ENCODE peak calls at places on chromosomes 3 and 15, in seven cellular contexts. One of them, this sample, is unnamed.

GRCh38 chr3:8996681-8997121 is 33.4 kb upstream of the RAD18 start:
- DNase-seq in foreskin fibroblast: peak
- DNase-seq in fibroblast of the aortic adventitia: peak
- DNase-seq in HL-60: no peak
- DNase-seq in fibroblast of villous mesenchyme: peak
- DNase-seq in MCF 10A: no peak
- DNase-seq in GM23338: peak
- DNase-seq in this sample: no peak

GRCh38 chr3:23863060-23863459 is 53.7 kb downstream of the NKIRAS1 start:
- DNase-seq in foreskin fibroblast: no peak
- DNase-seq in fibroblast of the aortic adventitia: no peak
- DNase-seq in HL-60: no peak
- DNase-seq in fibroblast of villous mesenchyme: no peak
- DNase-seq in MCF 10A: no peak
- DNase-seq in GM23338: no peak
- DNase-seq in this sample: no peak

GRCh38 chr3:125087768-125088391 is 32.1 kb upstream of the HEG1 start:
- DNase-seq in foreskin fibroblast: peak
- DNase-seq in fibroblast of the aortic adventitia: peak
- DNase-seq in HL-60: no peak
- DNase-seq in fibroblast of villous mesenchyme: peak
- DNase-seq in MCF 10A: no peak
- DNase-seq in GM23338: no peak
- DNase-seq in this sample: no peak

GRCh38 chr15:94416829-94417228 is 185.5 kb downstream of the MCTP2 start:
- DNase-seq in foreskin fibroblast: no peak
- DNase-seq in fibroblast of the aortic adventitia: no peak
- DNase-seq in HL-60: no peak
- DNase-seq in fibroblast of villous mesenchyme: no peak
- DNase-seq in MCF 10A: no peak
- DNase-seq in GM23338: no peak
- DNase-seq in this sample: no peak

GRCh38 chr3:177744873-177745646 is 547.8 kb upstream of the TBL1XR1 start:
- DNase-seq in foreskin fibroblast: peak
- DNase-seq in fibroblast of the aortic adventitia: peak
- DNase-seq in HL-60: no peak
- DNase-seq in fibroblast of villous mesenchyme: peak
- DNase-seq in MCF 10A: no peak
- DNase-seq in GM23338: no peak
- DNase-seq in this sample: no peak

GRCh38 chr3:189324538-189325138 is 152.9 kb downstream of the TPRG1 start:
- DNase-seq in foreskin fibroblast: peak
- DNase-seq in fibroblast of the aortic adventitia: peak
- DNase-seq in HL-60: peak
- DNase-seq in fibroblast of villous mesenchyme: peak
- DNase-seq in MCF 10A: peak
- DNase-seq in GM23338: no peak
- DNase-seq in this sample: no peak

GRCh38 chr15:74793135-74794028 is 11.5 kb downstream of the CSK start:
- DNase-seq in foreskin fibroblast: no peak
- DNase-seq in fibroblast of the aortic adventitia: no peak
- DNase-seq in HL-60: peak
- DNase-seq in fibroblast of villous mesenchyme: no peak
- DNase-seq in MCF 10A: peak
- DNase-seq in GM23338: peak
- DNase-seq in this sample: no peak

GRCh38 chr3:149120051-149120972 is 9.1 kb upstream of the HPS3 start:
- DNase-seq in foreskin fibroblast: peak
- DNase-seq in fibroblast of the aortic adventitia: peak
- DNase-seq in HL-60: peak
- DNase-seq in fibroblast of villous mesenchyme: peak
- DNase-seq in MCF 10A: peak
- DNase-seq in GM23338: peak
- DNase-seq in this sample: no peak

GRCh38 chr3:11948866-11949265 is 55.3 kb upstream of the SYN2 start:
- DNase-seq in foreskin fibroblast: no peak
- DNase-seq in fibroblast of the aortic adventitia: no peak
- DNase-seq in HL-60: no peak
- DNase-seq in fibroblast of villous mesenchyme: no peak
- DNase-seq in MCF 10A: no peak
- DNase-seq in GM23338: no peak
- DNase-seq in this sample: no peak

GRCh38 chr3:11948331-11948730 is 55.9 kb upstream of the SYN2 start:
- DNase-seq in foreskin fibroblast: no peak
- DNase-seq in fibroblast of the aortic adventitia: no peak
- DNase-seq in HL-60: no peak
- DNase-seq in fibroblast of villous mesenchyme: no peak
- DNase-seq in MCF 10A: no peak
- DNase-seq in GM23338: no peak
- DNase-seq in this sample: no peak

GRCh38 chr3:11949351-11949750 is 54.8 kb upstream of the SYN2 start:
- DNase-seq in foreskin fibroblast: no peak
- DNase-seq in fibroblast of the aortic adventitia: no peak
- DNase-seq in HL-60: no peak
- DNase-seq in fibroblast of villous mesenchyme: no peak
- DNase-seq in MCF 10A: no peak
- DNase-seq in GM23338: no peak
- DNase-seq in this sample: no peak

DNA sequence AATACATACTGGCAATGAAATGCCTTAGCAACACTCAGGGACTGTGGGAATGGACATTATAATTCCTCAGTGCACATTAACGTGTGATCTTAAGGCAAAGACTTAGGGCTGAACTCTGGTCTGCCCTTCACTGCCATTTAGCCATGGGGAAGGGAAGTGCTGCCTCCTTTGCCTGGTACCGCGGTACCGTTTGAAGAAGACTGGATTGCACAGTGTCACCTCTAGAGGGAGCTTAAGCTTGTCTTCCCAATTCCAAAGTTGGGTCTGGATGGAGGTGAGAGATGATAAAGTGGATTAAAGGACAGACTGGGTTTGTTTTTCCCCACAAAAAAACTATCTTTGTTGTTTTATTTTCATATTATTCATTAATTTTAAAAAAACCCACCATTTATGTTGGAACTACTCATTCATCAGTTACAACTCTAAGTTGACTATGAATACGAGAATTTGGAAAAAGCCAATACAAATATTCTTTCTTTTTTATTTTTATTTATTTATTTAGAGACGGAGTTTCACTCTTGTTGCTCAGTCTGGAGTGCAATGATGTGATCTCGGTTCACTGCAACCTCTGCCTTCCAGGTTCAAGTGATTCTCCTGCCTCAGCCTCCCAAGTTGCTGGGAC is 60.0 kb upstream of the SYN2 start:
- DNase-seq in foreskin fibroblast: peak
- DNase-seq in fibroblast of the aortic adventitia: peak
- DNase-seq in HL-60: peak
- DNase-seq in fibroblast of villous mesenchyme: peak
- DNase-seq in MCF 10A: peak
- DNase-seq in GM23338: peak
- DNase-seq in this sample: no peak
- TF ChIP-seq CTCF in foreskin fibroblast: peak
- TF ChIP-seq CTCF in fibroblast of the aortic adventitia: peak
- TF ChIP-seq CTCF in HL-60: no peak
- TF ChIP-seq CTCF in fibroblast of villous mesenchyme: peak
- TF ChIP-seq CTCF in MCF 10A: peak
- TF ChIP-seq CTCF in GM23338: peak
- TF ChIP-seq CTCF in this sample: no peak

DNA sequence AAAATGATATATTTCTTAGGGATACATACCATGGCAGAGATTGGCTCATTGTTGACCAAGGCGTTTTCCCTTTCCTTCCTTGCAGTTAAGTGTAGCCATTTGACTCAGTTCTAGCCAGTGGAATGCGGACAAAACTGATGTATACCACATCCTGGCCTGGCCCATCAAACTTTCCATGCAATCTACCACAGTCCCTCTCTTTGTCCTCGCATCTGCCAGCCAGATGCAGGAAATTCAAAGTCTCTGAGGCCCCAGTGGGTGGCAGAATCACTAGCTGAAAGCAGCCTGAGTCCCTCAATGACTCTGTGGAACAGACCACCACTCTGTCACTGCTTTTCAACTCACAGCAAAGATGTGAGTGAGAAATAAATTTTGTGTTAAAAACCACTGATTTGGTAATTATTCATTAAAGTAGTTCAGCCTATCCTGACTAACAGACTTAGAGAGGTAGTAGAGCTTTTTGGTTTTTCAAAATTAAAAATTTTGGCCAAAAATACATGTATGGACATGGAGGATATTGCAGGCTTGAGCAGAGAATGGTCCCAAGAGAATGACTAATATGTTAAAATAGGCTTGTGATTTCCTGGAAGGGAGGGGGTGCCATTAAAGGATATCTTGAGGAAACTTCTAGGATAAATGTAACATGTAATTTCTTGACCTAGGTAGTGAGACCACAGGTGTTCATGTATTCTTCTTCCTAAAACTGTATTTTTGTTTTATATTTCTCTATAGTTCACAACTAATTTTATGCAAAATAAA is 10.9 kb downstream of the LRRFIP2 start:
- DNase-seq in foreskin fibroblast: peak
- DNase-seq in fibroblast of the aortic adventitia: peak
- DNase-seq in HL-60: no peak
- DNase-seq in fibroblast of villous mesenchyme: peak
- DNase-seq in MCF 10A: no peak
- DNase-seq in GM23338: peak
- DNase-seq in this sample: no peak
- TF ChIP-seq CTCF in foreskin fibroblast: no peak
- TF ChIP-seq CTCF in fibroblast of the aortic adventitia: no peak
- TF ChIP-seq CTCF in HL-60: no peak
- TF ChIP-seq CTCF in fibroblast of villous mesenchyme: no peak
- TF ChIP-seq CTCF in MCF 10A: no peak
- TF ChIP-seq CTCF in GM23338: no peak
- TF ChIP-seq CTCF in this sample: no peak

DNA sequence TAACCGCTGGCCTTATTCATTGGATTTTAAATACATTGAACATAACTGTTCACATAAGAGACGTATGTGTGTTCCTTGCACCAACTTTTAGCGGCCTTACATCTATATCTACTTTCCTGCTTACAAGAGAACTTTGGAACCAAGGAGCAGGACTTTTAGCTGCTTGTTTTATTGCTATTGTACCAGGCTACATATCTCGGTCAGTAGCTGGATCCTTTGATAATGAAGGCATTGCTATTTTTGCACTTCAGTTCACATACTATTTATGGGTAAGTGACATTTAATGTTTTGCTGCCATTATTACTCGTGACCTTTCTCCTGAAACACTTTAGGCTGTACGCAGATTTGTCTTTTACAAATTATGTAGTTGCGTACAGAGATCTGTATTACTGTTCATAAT is 47.1 kb downstream of the STT3B start:
- DNase-seq in foreskin fibroblast: no peak
- DNase-seq in fibroblast of the aortic adventitia: no peak
- DNase-seq in HL-60: no peak
- DNase-seq in fibroblast of villous mesenchyme: no peak
- DNase-seq in MCF 10A: no peak
- DNase-seq in GM23338: no peak
- DNase-seq in this sample: no peak
- TF ChIP-seq CTCF in foreskin fibroblast: no peak
- TF ChIP-seq CTCF in fibroblast of the aortic adventitia: no peak
- TF ChIP-seq CTCF in HL-60: no peak
- TF ChIP-seq CTCF in fibroblast of villous mesenchyme: no peak
- TF ChIP-seq CTCF in MCF 10A: no peak
- TF ChIP-seq CTCF in GM23338: no peak
- TF ChIP-seq CTCF in this sample: no peak

GRCh38 chr3:33717616-33717865 is 513 bp downstream of the CLASP2 start:
- DNase-seq in foreskin fibroblast: peak
- DNase-seq in fibroblast of the aortic adventitia: peak
- DNase-seq in HL-60: no peak
- DNase-seq in fibroblast of villous mesenchyme: peak
- DNase-seq in MCF 10A: peak
- DNase-seq in GM23338: peak
- DNase-seq in this sample: peak

GRCh38 chr3:33718595-33718907 is 497 bp upstream of the CLASP2 start:
- DNase-seq in foreskin fibroblast: no peak
- DNase-seq in fibroblast of the aortic adventitia: no peak
- DNase-seq in HL-60: no peak
- DNase-seq in fibroblast of villous mesenchyme: no peak
- DNase-seq in MCF 10A: no peak
- DNase-seq in GM23338: no peak
- DNase-seq in this sample: no peak

GRCh38 chr3:33717866-33718594 is at the start of gene CLASP2:
- DNase-seq in foreskin fibroblast: peak
- DNase-seq in fibroblast of the aortic adventitia: peak
- DNase-seq in HL-60: peak
- DNase-seq in fibroblast of villous mesenchyme: peak
- DNase-seq in MCF 10A: peak
- DNase-seq in GM23338: peak
- DNase-seq in this sample: peak

GRCh38 chr3:33722186-33722585 is 4.1 kb upstream of the CLASP2 start:
- DNase-seq in foreskin fibroblast: no peak
- DNase-seq in fibroblast of the aortic adventitia: no peak
- DNase-seq in HL-60: no peak
- DNase-seq in fibroblast of villous mesenchyme: no peak
- DNase-seq in MCF 10A: no peak
- DNase-seq in GM23338: no peak
- DNase-seq in this sample: no peak

DNA sequence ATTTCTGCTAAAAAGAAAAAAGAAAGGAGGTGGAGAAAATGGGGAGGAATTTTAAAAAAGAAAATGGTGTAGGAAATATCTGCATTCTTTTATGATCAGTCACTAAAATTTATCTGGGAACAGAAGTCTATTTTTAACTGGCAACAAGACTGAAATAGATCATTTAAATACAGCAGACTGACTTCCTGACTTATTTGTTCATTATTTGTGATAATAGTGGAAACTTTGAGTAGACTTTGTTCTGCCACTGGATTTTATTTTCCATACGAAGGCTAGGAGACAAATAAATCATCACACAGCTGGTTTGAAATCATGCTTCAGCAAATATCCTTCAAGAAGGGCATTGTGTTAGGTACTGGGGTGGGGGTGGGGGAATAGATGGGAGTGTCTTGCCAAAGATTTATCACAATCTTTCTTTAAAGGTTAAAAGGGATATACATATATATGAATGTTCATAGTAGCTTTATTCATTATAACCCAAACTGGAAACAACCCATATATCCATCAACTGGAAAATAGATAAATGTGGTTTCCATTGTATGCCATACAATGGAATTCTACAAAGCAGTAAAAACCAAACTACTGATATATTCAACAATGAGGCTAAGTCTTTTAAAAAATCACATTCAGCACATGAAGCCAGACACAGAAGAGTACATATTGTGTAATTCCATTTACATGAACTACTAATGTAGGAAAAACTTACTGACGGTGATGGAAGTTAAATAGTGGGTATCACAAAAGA is 4.7 kb upstream of the CLASP2 start:
- DNase-seq in foreskin fibroblast: peak
- DNase-seq in fibroblast of the aortic adventitia: peak
- DNase-seq in HL-60: no peak
- DNase-seq in fibroblast of villous mesenchyme: peak
- DNase-seq in MCF 10A: no peak
- DNase-seq in GM23338: no peak
- DNase-seq in this sample: no peak
- TF ChIP-seq CTCF in foreskin fibroblast: no peak
- TF ChIP-seq CTCF in fibroblast of the aortic adventitia: no peak
- TF ChIP-seq CTCF in HL-60: no peak
- TF ChIP-seq CTCF in fibroblast of villous mesenchyme: no peak
- TF ChIP-seq CTCF in MCF 10A: no peak
- TF ChIP-seq CTCF in GM23338: no peak
- TF ChIP-seq CTCF in this sample: no peak

DNA sequence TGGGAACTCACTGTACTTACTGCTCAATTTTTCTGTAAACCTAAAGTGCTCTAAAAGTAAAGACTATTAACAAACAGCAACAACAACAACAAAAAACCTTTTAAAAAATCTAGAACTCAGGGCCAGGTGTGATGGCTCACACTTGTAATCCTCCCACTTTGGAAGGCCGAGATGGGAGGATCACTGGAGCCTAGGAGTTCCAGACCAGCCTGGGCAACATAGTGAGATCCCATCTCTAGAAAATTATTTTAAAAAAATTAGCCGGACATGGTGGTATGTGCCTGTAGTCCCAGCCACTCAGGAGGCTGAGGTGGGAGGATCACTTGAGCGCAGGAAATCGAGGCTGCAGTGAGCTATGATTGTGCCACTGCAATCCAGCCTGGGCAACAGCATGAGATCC is 161.8 kb downstream of the NUP210 start:
- DNase-seq in foreskin fibroblast: no peak
- DNase-seq in fibroblast of the aortic adventitia: no peak
- DNase-seq in HL-60: no peak
- DNase-seq in fibroblast of villous mesenchyme: no peak
- DNase-seq in MCF 10A: no peak
- DNase-seq in GM23338: no peak
- DNase-seq in this sample: no peak
- TF ChIP-seq CTCF in foreskin fibroblast: no peak
- TF ChIP-seq CTCF in fibroblast of the aortic adventitia: no peak
- TF ChIP-seq CTCF in HL-60: no peak
- TF ChIP-seq CTCF in fibroblast of villous mesenchyme: no peak
- TF ChIP-seq CTCF in MCF 10A: no peak
- TF ChIP-seq CTCF in GM23338: no peak
- TF ChIP-seq CTCF in this sample: no peak